ENCODE peak calls at places on chromosomes 4 and X, in ten cellular contexts. V is cardiac fibroblast; R is PC-3; M is activated B cell treated with CpG ODN at 0.5 μM for 24 hours; A is glutamatergic neuron; E is pancreas; Q is CD4-positive, alpha-beta T cell; B is astrocyte of the spinal cord; J is thyroid gland; I is IMR-90. P is an unnamed sample.

GRCh38 chrX:120087289-120088017 is 10.0 kb upstream of the RHOXF2B start:
- DNase-seq in V (no peak), R (no peak), M (no peak), A (no peak), E (no peak), Q (no peak), B (no peak), J (no peak), I (no peak), P (no peak)

GRCh38 chr4:183602444-183603102 is 56.4 kb downstream of the RWDD4 start:
- DNase-seq in V (peak), R (no peak), M (no peak), A (no peak), E (no peak), Q (no peak), B (no peak), J (peak), I (peak), P (no peak)

GRCh38 chrX:70166601-70167590 is 10.4 kb upstream of the DGAT2L6 start:
- DNase-seq in V (peak), R (peak), M (no peak), A (no peak), E (no peak), Q (no peak), B (peak), J (no peak), I (peak), P (no peak)

GRCh38 chrX:151641564-151641963 is 53.7 kb upstream of the PRRG3 start:
- DNase-seq in V (no peak), R (no peak), M (no peak), A (no peak), E (no peak), Q (no peak), B (no peak), J (no peak), I (no peak), P (no peak)

GRCh38 chr4:165398570-165398969 is 19.8 kb downstream of the CPE start:
- DNase-seq in V (peak), R (no peak), M (no peak), A (peak), E (peak), Q (no peak), B (peak), J (peak), I (peak), P (no peak)

GRCh38 chr4:16270654-16271328 is 44.5 kb upstream of the TAPT1 start:
- DNase-seq in V (no peak), R (peak), M (no peak), A (peak), E (no peak), Q (no peak), B (no peak), J (no peak), I (no peak), P (no peak)

GRCh38 chrX:97399400-97399799 is 515.7 kb downstream of the RPA4 start:
- DNase-seq in V (peak), R (peak), M (no peak), A (no peak), E (no peak), Q (no peak), B (peak), J (no peak), I (peak), P (no peak)

GRCh38 chrX:139890991-139891700 is 41.7 kb downstream of the ATP11C start:
- DNase-seq in V (peak), R (peak), M (no peak), A (no peak), E (no peak), Q (no peak), B (peak), J (no peak), I (peak), P (peak)

GRCh38 chr4:182978152-182978827 is 61.1 kb upstream of the DCTD start:
- DNase-seq in V (peak), R (peak), M (no peak), A (no peak), E (no peak), Q (no peak), B (peak), J (no peak), I (peak), P (no peak)

GRCh38 chr4:57875829-57876392 is 765.7 kb upstream of the IGFBP7 start:
- DNase-seq in V (no peak), R (no peak), M (no peak), A (no peak), E (no peak), Q (no peak), B (no peak), J (no peak), I (no peak), P (no peak)

GRCh38 chr4:186981161-186981560 is 257.5 kb upstream of the FAT1 start:
- DNase-seq in V (no peak), R (no peak), M (no peak), A (no peak), E (no peak), Q (no peak), B (peak), J (no peak), I (peak), P (no peak)

GRCh38 chr4:145808021-145808650 is 128.2 kb downstream of the C4orf51 start:
- DNase-seq in V (peak), R (peak), M (no peak), A (no peak), E (no peak), Q (no peak), B (peak), J (no peak), I (peak), P (peak)

GRCh38 chrX:131746491-131746968 is 202.7 kb downstream of the OR13H1 start:
- DNase-seq in V (no peak), R (peak), M (no peak), A (no peak), E (no peak), Q (peak), B (peak), J (no peak), I (peak), P (no peak)

GRCh38 chrX:141220342-141221008 is 21.8 kb downstream of the SPANXC start:
- DNase-seq in V (peak), R (peak), M (no peak), A (no peak), E (no peak), Q (no peak), B (peak), J (no peak), I (peak), P (peak)

GRCh38 chr4:174357321-174357720 is 73.6 kb downstream of the CEP44 start:
- DNase-seq in V (no peak), R (no peak), M (no peak), A (no peak), E (no peak), Q (no peak), B (no peak), J (no peak), I (no peak), P (no peak)

GRCh38 chrX:34734383-34734782 is 77.3 kb upstream of the TMEM47 start:
- DNase-seq in V (peak), R (peak), M (no peak), A (no peak), E (no peak), Q (no peak), B (peak), J (no peak), I (peak), P (no peak)

GRCh38 chr4:47468686-47469365 is 5.3 kb upstream of the COMMD8 start:
- DNase-seq in V (peak), R (no peak), M (no peak), A (no peak), E (no peak), Q (no peak), B (peak), J (no peak), I (peak), P (no peak)

GRCh38 chr4:127732623-127733199 is 2.5 kb downstream of the SLC25A31 start:
- DNase-seq in V (peak), R (peak), M (no peak), A (no peak), E (no peak), Q (no peak), B (peak), J (no peak), I (peak), P (no peak)
- TF ChIP-seq CTCF in V (peak), R (peak), M (no peak), A (peak), E (no peak), Q (no peak), B (peak), J (peak), I (peak), P (peak)

GRCh38 chrX:8846271-8846670 is 45.1 kb upstream of the FAM9A start:
- DNase-seq in V (no peak), R (no peak), M (no peak), A (no peak), E (no peak), Q (no peak), B (no peak), J (peak), I (no peak), P (peak)

GRCh38 chrX:8841911-8842310 is 40.7 kb upstream of the FAM9A start:
- DNase-seq in V (no peak), R (no peak), M (no peak), A (no peak), E (no peak), Q (no peak), B (peak), J (no peak), I (no peak), P (no peak)

GRCh38 chrX:8845469-8845868 is 44.3 kb upstream of the FAM9A start:
- DNase-seq in V (no peak), R (no peak), M (no peak), A (no peak), E (no peak), Q (no peak), B (no peak), J (no peak), I (no peak), P (no peak)

GRCh38 chrX:8844157-8844556 is 43.0 kb upstream of the FAM9A start:
- DNase-seq in V (no peak), R (peak), M (no peak), A (no peak), E (no peak), Q (no peak), B (no peak), J (no peak), I (no peak), P (no peak)

DNA sequence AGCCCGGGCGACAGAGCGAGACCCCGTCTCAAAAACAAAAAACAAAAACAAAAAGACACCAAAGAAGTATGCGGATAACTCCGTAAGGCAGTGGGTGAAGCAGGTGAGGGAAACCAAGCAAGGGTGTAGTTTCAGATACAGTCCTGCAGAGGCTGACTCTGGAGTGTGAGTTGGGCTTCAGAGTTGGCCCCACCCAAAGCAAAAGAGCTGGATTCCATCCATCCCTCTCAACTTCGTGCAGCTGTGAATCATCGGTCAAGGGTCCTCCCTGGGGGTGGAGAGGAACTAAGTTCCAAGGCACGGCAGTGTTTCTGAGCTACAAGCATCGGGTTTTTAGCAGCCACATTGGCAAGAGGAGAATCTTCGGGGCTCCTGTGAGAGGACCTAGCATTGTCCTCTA is 43.9 kb upstream of the FAM9A start:
- DNase-seq in V (peak), R (peak), M (no peak), A (no peak), E (no peak), Q (no peak), B (peak), J (peak), I (peak), P (no peak)
- TF ChIP-seq CTCF in V (peak), R (peak), M (no peak), A (no peak), E (no peak), Q (no peak), B (peak), J (no peak), I (peak), P (peak)

DNA sequence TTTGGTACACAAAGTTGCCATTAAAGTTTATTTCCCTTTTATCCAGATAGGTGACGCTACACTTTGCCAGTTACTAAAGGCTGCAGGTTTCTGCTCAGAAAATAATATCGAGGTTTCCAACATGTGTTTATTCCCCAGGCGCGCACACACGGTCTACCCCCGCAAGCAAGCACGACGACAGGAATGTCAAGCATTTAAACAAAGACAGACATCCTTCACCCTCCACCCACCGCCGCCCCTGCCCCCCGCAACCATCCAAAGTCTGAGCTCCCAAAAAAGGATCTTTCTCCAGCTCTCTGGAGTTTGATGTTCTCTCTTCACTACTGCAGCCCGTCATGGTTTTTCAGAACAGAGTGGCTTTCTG is 1.3 kb upstream of the PCDH7 start:
- DNase-seq in V (peak), R (peak), M (no peak), A (no peak), E (no peak), Q (no peak), B (peak), J (peak), I (peak), P (no peak)
- TF ChIP-seq CTCF in V (peak), R (peak), M (no peak), A (no peak), E (no peak), Q (no peak), B (peak), J (no peak), I (peak), P (no peak)

DNA sequence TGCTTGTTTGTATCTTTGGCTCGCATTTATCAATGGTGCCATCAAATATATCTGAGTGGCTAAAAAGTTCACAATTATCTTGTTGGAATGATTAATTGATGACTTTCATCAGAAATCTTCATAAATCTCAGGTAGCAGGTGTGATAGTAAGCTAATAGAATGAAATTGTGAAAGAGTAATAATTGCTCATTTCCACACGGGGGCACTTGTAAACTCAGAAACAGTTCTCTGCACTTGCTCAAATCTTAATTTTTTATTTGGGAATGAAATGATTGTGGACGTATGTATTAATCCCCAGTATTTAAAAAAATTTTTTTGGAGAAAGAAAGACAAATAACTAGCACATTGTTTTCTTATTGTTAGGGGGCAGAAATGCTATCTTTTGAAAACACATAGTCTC is 132.8 kb downstream of the DTHD1 start:
- DNase-seq in V (no peak), R (peak), M (no peak), A (no peak), E (no peak), Q (no peak), B (no peak), J (no peak), I (no peak), P (no peak)
- TF ChIP-seq CTCF in V (no peak), R (peak), M (no peak), A (peak), E (no peak), Q (no peak), B (no peak), J (peak), I (no peak), P (peak)